ENCODE peak calls at places on chromosome 9, in eight cellular contexts. Z, T, I, Q, F, N, R and P are unnamed samples. For H3K4me1, the result is how much of the 10 kb centered on the place peaks cover.

GRCh38 chr9:82354260-82354659 is 365.7 kb downstream of the SPATA31D1 start:
- DNase-seq in T (no peak), Q (no peak), F (no peak), I (no peak), Z (no peak), R (no peak), N (no peak), P (no peak)

GRCh38 chr9:6905850-6906375 is 148.1 kb downstream of the KDM4C start:
- DNase-seq in T (no peak), N (no peak), Z (no peak), R (no peak), I (no peak), Q (no peak), F (no peak), P (no peak)

GRCh38 chr9:114164191-114164794 is 9.0 kb downstream of the COL27A1 start:
- DNase-seq in T (no peak), F (no peak), N (no peak), I (peak), Z (no peak), R (no peak), Q (peak), P (no peak)

GRCh38 chr9:2012347-2012746 is 2.8 kb upstream of the SMARCA2 start:
- DNase-seq in I (no peak), T (no peak), R (no peak), N (no peak), Z (no peak), Q (no peak), F (no peak), P (no peak)

GRCh38 chr9:98168952-98169488 is 23.4 kb downstream of the CORO2A start:
- DNase-seq in Z (no peak), Q (peak), T (no peak), R (no peak), I (peak), F (no peak), N (no peak), P (peak)

GRCh38 chr9:135468866-135469521 is 10.6 kb upstream of the PPP1R26 start:
- DNase-seq in Z (no peak), T (no peak), F (peak), I (no peak), R (no peak), Q (no peak), N (no peak), P (no peak)

GRCh38 chr9:89765211-89765610 is 160.4 kb downstream of the GADD45G start:
- DNase-seq in N (peak), T (no peak), Z (no peak), Q (no peak), R (no peak), I (no peak), F (no peak), P (no peak)

GRCh38 chr9:115630126-115630840 is 512.3 kb upstream of the TNC start:
- DNase-seq in Z (no peak), F (no peak), R (no peak), N (no peak), T (no peak), I (no peak), Q (no peak), P (no peak)

GRCh38 chr9:87569008-87569908 is 71.6 kb downstream of the DAPK1 start:
- DNase-seq in R (peak), N (no peak), T (peak), F (no peak), Z (no peak), I (no peak), Q (no peak), P (no peak)

GRCh38 chr9:109094268-109094667 is 25.5 kb downstream of the TMEM245 start:
- DNase-seq in Z (no peak), T (no peak), Q (no peak), F (no peak), N (no peak), R (peak), I (no peak), P (no peak)

GRCh38 chr9:115614931-115615401 is 497.0 kb upstream of the TNC start:
- DNase-seq in F (no peak), Q (no peak), R (no peak), T (no peak), Z (no peak), N (no peak), I (no peak), P (no peak)

GRCh38 chr9:72636621-72637020 is 115.2 kb downstream of the TMC1 start:
- DNase-seq in T (no peak), N (no peak), F (no peak), I (no peak), Z (no peak), R (no peak), Q (no peak), P (no peak)

GRCh38 chr9:134130503-134131375 is 5.1 kb upstream of the WDR5 start:
- DNase-seq in N (no peak), F (peak), T (peak), R (peak), I (peak), Q (no peak), Z (peak), P (peak)

GRCh38 chr9:133589454-133590227 is 19.5 kb downstream of the FAM163B start:
- DNase-seq in F (no peak), I (no peak), Z (no peak), R (no peak), Q (no peak), N (no peak), T (no peak), P (no peak)

GRCh38 chr9:126020836-126021235 is 273.7 kb downstream of the PBX3 start:
- DNase-seq in Q (peak), F (no peak), R (no peak), T (no peak), Z (no peak), I (peak), N (no peak), P (no peak)

GRCh38 chr9:131432597-131433301 is 38.9 kb downstream of the PRRC2B start:
- DNase-seq in R (no peak), N (peak), F (peak), Z (no peak), Q (peak), T (no peak), I (no peak), P (no peak)

GRCh38 chr9:94181782-94182181 is 77.3 kb upstream of the ZNF169 start:
- DNase-seq in F (no peak), I (no peak), T (no peak), R (no peak), Q (no peak), N (no peak), Z (no peak), P (no peak)

GRCh38 chr9:71608825-71609452 is 159.4 kb downstream of the CEMIP2 start:
- DNase-seq in T (no peak), Z (no peak), N (no peak), R (no peak), I (no peak), F (no peak), Q (no peak), P (no peak)

GRCh38 chr9:127825319-127826051 is 22.8 kb downstream of the FPGS start:
- DNase-seq in N (no peak), I (peak), F (peak), R (peak), Z (no peak), Q (peak), T (no peak), P (peak)
- TF ChIP-seq POLR2A in N (no peak), I (no peak), F (no peak), R (no peak), Z (no peak), Q (no peak), T (no peak), P (no peak)

GRCh38 chr9:129140397-129141065 is 29.3 kb downstream of the PTPA start:
- DNase-seq in T (peak), F (peak), Z (peak), Q (peak), N (no peak), I (peak), R (peak), P (peak)
- H3K4me1 ChIP-seq in T (under half), F (half or more), Z (half or more), Q (half or more), N (half or more), I (half or more), R (half or more), P (half or more)

DNA sequence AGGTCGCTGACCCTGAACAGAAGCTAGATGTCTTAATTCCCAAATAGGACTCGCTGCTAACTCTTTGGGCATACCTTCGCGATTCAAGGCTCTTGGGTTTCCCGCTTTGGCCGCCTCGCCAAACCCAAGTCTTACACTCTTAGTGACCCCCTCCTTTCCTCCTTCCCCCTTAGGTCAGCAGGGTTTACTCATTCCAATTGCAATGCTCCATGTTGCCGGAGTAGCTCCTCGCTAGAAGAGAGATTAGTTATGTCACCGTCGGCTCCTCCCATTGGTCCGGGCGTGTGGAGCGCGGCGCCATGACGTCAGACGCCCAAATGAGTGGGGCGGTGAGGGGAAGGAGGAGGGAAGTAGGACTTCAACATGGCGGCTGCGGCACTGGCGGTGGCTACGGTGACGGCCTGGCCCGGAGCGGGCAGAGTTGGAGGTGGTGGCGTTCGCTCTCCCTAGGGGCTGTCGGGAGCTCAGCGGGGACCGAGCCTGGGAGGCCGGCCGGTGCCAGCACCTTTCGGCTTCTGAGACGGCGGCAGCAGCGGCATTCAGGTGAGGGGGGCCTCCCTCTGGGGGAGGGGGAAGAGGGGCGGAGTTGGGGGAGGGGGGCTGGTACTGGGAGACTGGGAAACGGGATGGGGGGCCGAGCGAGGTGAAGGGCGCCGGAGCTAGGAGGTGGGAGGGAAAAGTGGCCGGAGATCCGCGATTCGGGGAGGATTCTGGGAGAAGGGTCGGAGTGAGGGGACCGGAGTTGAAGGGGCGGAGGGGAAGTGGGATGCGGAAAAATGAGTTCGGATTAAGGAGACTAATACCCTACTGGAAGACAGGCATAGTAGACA is at the start of gene UBAP1:
- DNase-seq in Q (peak), Z (peak), T (peak), F (peak), N (peak), R (peak), I (peak), P (peak)
- TF ChIP-seq POLR2A in Q (no peak), Z (peak), T (peak), F (peak), N (peak), R (peak), I (no peak), P (peak)

GRCh38 chr9:13116292-13116691 is 163.2 kb downstream of the MPDZ start:
- DNase-seq in I (no peak), Z (no peak), Q (no peak), N (no peak), T (no peak), F (no peak), R (no peak), P (no peak)
- H3K4me1 ChIP-seq in I (under half), Z (under half), Q (under half), N (under half), T (under half), F (under half), R (under half), P (under half)

GRCh38 chr9:129596541-129597328 is 24.2 kb downstream of the C9orf50 start:
- DNase-seq in F (peak), I (peak), Q (no peak), R (peak), Z (peak), T (peak), N (no peak), P (peak)
- TF ChIP-seq POLR2A in F (peak), I (no peak), Q (no peak), R (no peak), Z (peak), T (peak), N (no peak), P (peak)

GRCh38 chr9:136949239-136949816 is 2.7 kb upstream of the LCN12 start:
- DNase-seq in N (no peak), Z (peak), T (no peak), R (no peak), Q (peak), F (no peak), I (no peak), P (no peak)

GRCh38 chr9:136946893-136947891 is 2.1 kb downstream of the C8G start:
- DNase-seq in F (no peak), N (no peak), I (peak), Z (peak), R (no peak), Q (peak), T (no peak), P (no peak)

GRCh38 chr9:136949817-136950655 is 2.0 kb upstream of the LCN12 start:
- DNase-seq in T (peak), F (peak), I (peak), Z (peak), N (peak), R (peak), Q (peak), P (peak)

GRCh38 chr9:136946228-136946892 is 1.3 kb downstream of the C8G start:
- DNase-seq in Z (peak), R (no peak), N (no peak), F (no peak), T (no peak), I (peak), Q (peak), P (no peak)

DNA sequence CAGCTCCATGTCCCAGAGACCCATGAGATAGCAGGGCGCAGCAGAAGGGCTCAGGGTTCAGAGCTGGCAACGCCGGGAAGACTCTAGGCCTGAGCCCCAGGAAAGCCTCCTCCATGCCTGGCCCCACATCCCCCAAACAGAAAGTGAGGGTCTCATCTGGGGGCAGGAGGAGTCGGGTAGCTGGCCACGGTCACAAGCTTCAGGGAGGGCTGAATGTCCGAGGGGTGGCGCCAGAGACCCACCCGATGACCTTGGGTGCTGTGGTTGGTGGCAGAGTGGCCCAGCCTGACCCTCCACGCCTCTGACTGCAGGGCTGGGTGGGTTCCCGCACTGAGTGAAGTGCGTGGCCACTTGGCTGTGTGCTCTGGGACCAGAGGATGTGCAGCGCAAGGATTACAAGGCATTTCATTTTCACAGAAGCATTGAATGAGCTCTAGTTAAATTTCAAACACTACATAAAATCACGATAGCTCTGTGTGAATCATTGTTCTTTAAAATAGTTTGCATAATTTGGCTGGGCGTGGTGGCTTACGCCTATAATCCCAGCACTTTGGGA is 3.0 kb downstream of the C8G start:
- DNase-seq in T (no peak), F (no peak), Q (peak), N (no peak), Z (peak), I (peak), R (peak), P (peak)
- H3K4me1 ChIP-seq in T (under half), F (under half), Q (half or more), N (under half), Z (under half), I (under half), R (half or more), P (under half)